ENCODE peak calls at places on chromosomes 1 and 21, in six cellular contexts. One of them, this sample, is unnamed.

GRCh38 chr1:8597455-8597854 is 220.0 kb downstream of the RERE start:
- DNase-seq in Caki2: no peak
- DNase-seq in pancreas: no peak
- DNase-seq in mesenchymal stem cell: no peak
- DNase-seq in breast epithelium: no peak
- DNase-seq in glomerular endothelial cell: no peak
- DNase-seq in this sample: no peak

GRCh38 chr1:41046347-41046775 is 24.8 kb upstream of the SLFNL1 start:
- DNase-seq in breast epithelium: peak; percentile 69
- DNase-seq in pancreas: no peak
- DNase-seq in mesenchymal stem cell: no peak
- DNase-seq in glomerular endothelial cell: no peak
- DNase-seq in Caki2: no peak
- DNase-seq in this sample: no peak

GRCh38 chr1:92698932-92699331 is 86.0 kb downstream of the EVI5 start:
- DNase-seq in mesenchymal stem cell: no peak
- DNase-seq in glomerular endothelial cell: no peak
- DNase-seq in Caki2: no peak
- DNase-seq in breast epithelium: no peak
- DNase-seq in pancreas: no peak
- DNase-seq in this sample: no peak

GRCh38 chr1:212035835-212036605 is 472 bp downstream of the DTL start:
- DNase-seq in glomerular endothelial cell: no peak
- DNase-seq in Caki2: no peak
- DNase-seq in pancreas: no peak
- DNase-seq in breast epithelium: no peak
- DNase-seq in mesenchymal stem cell: no peak
- DNase-seq in this sample: no peak

GRCh38 chr1:244067893-244068292 is 16.8 kb downstream of the ZBTB18 start:
- DNase-seq in mesenchymal stem cell: no peak
- DNase-seq in pancreas: no peak
- DNase-seq in breast epithelium: no peak
- DNase-seq in Caki2: peak; percentile 87
- DNase-seq in glomerular endothelial cell: no peak
- DNase-seq in this sample: peak; percentile 87

GRCh38 chr1:70685300-70686286 is 274.5 kb downstream of the CTH start:
- DNase-seq in pancreas: peak; percentile 71
- DNase-seq in Caki2: peak; percentile 28
- DNase-seq in breast epithelium: no peak
- DNase-seq in glomerular endothelial cell: peak; percentile 9
- DNase-seq in mesenchymal stem cell: peak; percentile 37
- DNase-seq in this sample: peak; percentile 38

GRCh38 chr1:230125633-230126528 is 58.8 kb downstream of the GALNT2 start:
- DNase-seq in Caki2: no peak
- DNase-seq in mesenchymal stem cell: no peak
- DNase-seq in pancreas: no peak
- DNase-seq in glomerular endothelial cell: no peak
- DNase-seq in breast epithelium: no peak
- DNase-seq in this sample: no peak

GRCh38 chr1:157803851-157804250 is 16.1 kb downstream of the FCRL1 start:
- DNase-seq in mesenchymal stem cell: no peak
- DNase-seq in pancreas: no peak
- DNase-seq in Caki2: no peak
- DNase-seq in breast epithelium: no peak
- DNase-seq in glomerular endothelial cell: no peak
- DNase-seq in this sample: no peak

GRCh38 chr1:208192989-208193388 is 51.2 kb downstream of the PLXNA2 start:
- DNase-seq in glomerular endothelial cell: no peak
- DNase-seq in Caki2: no peak
- DNase-seq in breast epithelium: no peak
- DNase-seq in pancreas: no peak
- DNase-seq in mesenchymal stem cell: peak; percentile 73
- DNase-seq in this sample: no peak

GRCh38 chr21:34734696-34735095 is 65.9 kb downstream of the CLIC6 start:
- DNase-seq in breast epithelium: no peak
- DNase-seq in Caki2: no peak
- DNase-seq in pancreas: no peak
- DNase-seq in glomerular endothelial cell: no peak
- DNase-seq in mesenchymal stem cell: no peak
- DNase-seq in this sample: no peak

GRCh38 chr1:10644307-10645128 is 151.9 kb downstream of the CASZ1 start:
- DNase-seq in pancreas: no peak
- DNase-seq in Caki2: no peak
- DNase-seq in mesenchymal stem cell: no peak
- DNase-seq in glomerular endothelial cell: no peak
- DNase-seq in breast epithelium: no peak
- DNase-seq in this sample: no peak

GRCh38 chr1:61140778-61141177 is 58.4 kb downstream of the NFIA start:
- DNase-seq in Caki2: no peak
- DNase-seq in pancreas: no peak
- DNase-seq in breast epithelium: no peak
- DNase-seq in glomerular endothelial cell: no peak
- DNase-seq in mesenchymal stem cell: no peak
- DNase-seq in this sample: no peak

GRCh38 chr1:30161953-30162352 is 561.4 kb downstream of the MATN1 start:
- DNase-seq in pancreas: no peak
- DNase-seq in Caki2: no peak
- DNase-seq in mesenchymal stem cell: no peak
- DNase-seq in breast epithelium: no peak
- DNase-seq in glomerular endothelial cell: no peak
- DNase-seq in this sample: no peak